ENCODE peak calls at places on chromosomes 13 and 19, in four cellular contexts. N is neural progenitor cell, D is astrocyte, F is spleen. B is an unnamed sample. For H3K4me1 and H3K36me3, the result is how much of the 10 kb centered on the place peaks cover.

GRCh38 chr19:41887711-41888382 is 4.9 kb downstream of the ARHGEF1 start:
- DNase-seq in N (no peak), D (peak), F (peak), B (peak)

GRCh38 chr13:97539651-97540230 is 105.8 kb downstream of the RAP2A start:
- DNase-seq in N (no peak), D (peak), F (no peak), B (no peak)

GRCh38 chr13:45340422-45341033 is 455 bp downstream of the TPT1 start:
- DNase-seq in N (peak), D (peak), F (peak), B (peak)

GRCh38 chr19:38932425-38933179 is 1.9 kb downstream of the MRPS12 start:
- DNase-seq in N (peak), D (peak), F (no peak), B (no peak)

GRCh38 chr13:48975101-48975925 is at the start of gene FNDC3A:
- DNase-seq in N (peak), D (peak), F (peak), B (peak)

GRCh38 chr13:112363867-112364528 is 12.2 kb upstream of the SPACA7 start:
- DNase-seq in N (no peak), D (no peak), F (no peak), B (no peak)

GRCh38 chr13:102697929-102698648 is 3.2 kb upstream of the METTL21C start:
- DNase-seq in N (no peak), D (no peak), F (no peak), B (no peak)

GRCh38 chr13:73290844-73291243 is 232.0 kb downstream of the KLF5 start:
- DNase-seq in N (no peak), D (no peak), F (no peak), B (no peak)

GRCh38 chr19:54115071-54116063 is at the start of the genes PRPF31 and TFPT:
- DNase-seq in N (peak), D (peak), F (peak), B (peak)

GRCh38 chr19:48154003-48154402 is 16.1 kb downstream of the LIG1 start:
- DNase-seq in N (no peak), D (no peak), F (no peak), B (no peak)

GRCh38 chr19:36245210-36246005 is 30.5 kb downstream of the ZNF146 start:
- DNase-seq in N (peak), D (no peak), F (no peak), B (no peak)

GRCh38 chr19:35045667-35046300 is 4.3 kb downstream of the HPN start:
- DNase-seq in N (peak), D (no peak), F (no peak), B (peak)

GRCh38 chr19:13784731-13785452 is 10.4 kb upstream of the ZSWIM4 start:
- DNase-seq in N (peak), D (peak), F (peak), B (peak)

GRCh38 chr19:35429698-35430097 is 18.4 kb upstream of the FFAR2 start:
- DNase-seq in N (no peak), D (no peak), F (no peak), B (no peak)

GRCh38 chr13:33194820-33195692 is 90.5 kb downstream of the STARD13 start:
- DNase-seq in N (no peak), D (peak), F (no peak), B (peak)

GRCh38 chr13:44004881-44005280 is 125.2 kb downstream of the LACC1 start:
- DNase-seq in N (no peak), D (peak), F (no peak), B (peak)

GRCh38 chr19:33249740-33250366 is 24.2 kb upstream of the SLC7A10 start:
- DNase-seq in N (no peak), D (no peak), F (no peak), B (no peak)

GRCh38 chr19:35106291-35106583 is 9.4 kb upstream of the FXYD3 start:
- DNase-seq in N (no peak), D (no peak), F (no peak), B (no peak)

GRCh38 chr19:15015946-15016542 is 33.2 kb upstream of the CASP14 start:
- DNase-seq in N (peak), D (no peak), F (no peak), B (peak)

GRCh38 chr19:48807590-48808308 is 3.1 kb downstream of the BCAT2 start:
- DNase-seq in N (peak), D (no peak), F (no peak), B (peak)

GRCh38 chr13:32961724-32962123 is 54.5 kb upstream of the KL start:
- DNase-seq in N (no peak), D (no peak), F (no peak), B (no peak)

GRCh38 chr13:97223711-97224461 is 1.8 kb downstream of the MBNL2 start:
- DNase-seq in N (peak), D (peak), F (peak), B (peak)

GRCh38 chr13:99439048-99439447 is 62.2 kb upstream of the TM9SF2 start:
- DNase-seq in N (no peak), D (no peak), F (no peak), B (no peak)

GRCh38 chr13:113730145-113730750 is 28.8 kb upstream of the TMEM255B start:
- DNase-seq in N (no peak), D (no peak), F (peak), B (no peak)

GRCh38 chr13:44818016-44818415 is 171.3 kb downstream of the NUFIP1 start:
- DNase-seq in N (no peak), D (no peak), F (no peak), B (no peak)

GRCh38 chr19:45794627-45795026 is 2.0 kb upstream of the DMWD start:
- DNase-seq in N (no peak), D (no peak), F (no peak), B (no peak)

GRCh38 chr13:66114127-66114526 is 1116.0 kb downstream of the PCDH9 start:
- DNase-seq in N (no peak), D (no peak), F (no peak), B (no peak)

GRCh38 chr19:56217039-56217949 is 15.2 kb downstream of the ZSCAN5C start:
- DNase-seq in N (peak), D (peak), F (no peak), B (peak)

GRCh38 chr13:113903361-113903760 is 39.5 kb upstream of the GAS6 start:
- DNase-seq in N (no peak), D (peak), F (no peak), B (no peak)

GRCh38 chr13:28488376-28489005 is 6.4 kb downstream of the FLT1 start:
- DNase-seq in N (no peak), D (no peak), F (no peak), B (no peak)

GRCh38 chr13:110044521-110045200 is 258.3 kb upstream of the IRS2 start:
- DNase-seq in N (peak), D (peak), F (no peak), B (no peak)

GRCh38 chr13:23385931-23386330 is 47.6 kb downstream of the SACS start:
- DNase-seq in N (no peak), D (no peak), F (no peak), B (no peak)

GRCh38 chr19:16327911-16328823 is 3.5 kb downstream of the KLF2 start:
- DNase-seq in N (no peak), D (no peak), F (peak), B (peak)
- H3K4me3 ChIP-seq in N (no peak), D (no peak), F (peak), B (no peak)

DNA sequence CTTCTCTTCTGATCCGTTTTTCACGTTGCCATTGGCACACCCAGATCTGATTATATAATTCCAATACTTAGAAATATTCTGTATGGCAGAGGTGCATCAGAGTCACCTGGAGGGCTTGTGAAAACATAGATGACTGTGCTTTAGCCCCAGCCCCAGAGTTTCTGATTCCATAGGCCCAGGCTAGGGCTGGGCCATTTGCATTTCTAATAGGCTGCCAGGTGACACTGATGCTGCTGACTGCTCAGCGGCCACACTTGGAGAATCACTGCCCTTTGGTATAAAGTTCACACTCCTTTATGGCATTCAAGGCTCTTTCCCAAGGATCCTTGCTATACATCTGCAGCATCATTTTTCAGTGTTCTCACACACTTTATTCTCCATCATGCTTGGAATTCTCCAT is 137.1 kb downstream of the AKAP11 start:
- DNase-seq in N (no peak), D (no peak), F (no peak), B (no peak)
- H3K4me1 ChIP-seq in N (under half), D (under half), F (under half), B (under half)

DNA sequence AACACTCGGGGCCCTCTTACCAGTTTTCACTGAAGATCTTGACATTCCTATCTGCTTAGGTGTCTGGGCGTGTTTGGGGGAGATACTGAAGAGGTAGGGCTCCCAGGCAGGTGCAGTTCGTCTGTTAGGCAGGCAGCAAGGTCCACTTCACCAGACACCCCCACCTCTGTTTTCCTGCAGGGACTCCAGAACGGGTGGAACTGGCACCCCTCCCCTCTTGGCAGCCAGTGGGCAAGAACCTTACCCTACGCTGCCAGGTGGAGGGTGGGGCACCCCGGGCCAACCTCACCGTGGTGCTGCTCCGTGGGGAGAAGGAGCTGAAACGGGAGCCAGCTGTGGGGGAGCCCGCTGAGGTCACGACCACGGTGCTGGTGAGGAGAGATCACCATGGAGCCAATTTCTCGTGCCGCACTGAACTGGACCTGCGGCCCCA is 3.4 kb upstream of the ICAM4 start:
- DNase-seq in N (no peak), D (no peak), F (no peak), B (peak)
- H3K36me3 ChIP-seq in N (under half), D (under half), F (under half), B (under half)

GRCh38 chr19:6274756-6275155 is 5.0 kb downstream of the MLLT1 start:
- DNase-seq in N (no peak), D (no peak), F (no peak), B (no peak)
- H3K4me3 ChIP-seq in N (no peak), D (no peak), F (no peak), B (no peak)

B was measured in hepatocyte.